ENCODE peak calls at places on chromosomes 4 and X, in ten cellular contexts. One of them, this sample, is unnamed.

GRCh38 chrX:3577551-3577950 is 135.9 kb downstream of the PRKX start:
- DNase-seq in naive thymus-derived CD4-positive, alpha-beta T cell: no peak
- DNase-seq in aorta: no peak
- DNase-seq in tibial nerve: no peak
- DNase-seq in upper lobe of right lung: no peak
- DNase-seq in heart left ventricle: no peak
- DNase-seq in heart right ventricle: no peak
- DNase-seq in gastrocnemius medialis: no peak
- DNase-seq in PC-3: no peak
- DNase-seq in psoas muscle: no peak
- DNase-seq in this sample: no peak

GRCh38 chr4:81565137-81565870 is 93.6 kb upstream of the RASGEF1B start:
- DNase-seq in tibial nerve: peak; percentile 68
- DNase-seq in gastrocnemius medialis: peak; percentile 41
- DNase-seq in naive thymus-derived CD4-positive, alpha-beta T cell: no peak
- DNase-seq in PC-3: peak; percentile 23
- DNase-seq in heart right ventricle: peak; percentile 88
- DNase-seq in upper lobe of right lung: peak; percentile 89
- DNase-seq in psoas muscle: peak; percentile 80
- DNase-seq in heart left ventricle: peak; percentile 90
- DNase-seq in aorta: peak; percentile 90
- DNase-seq in this sample: peak; percentile 89

GRCh38 chr4:84971319-84971932 is 4.9 kb upstream of the WDFY3 start:
- DNase-seq in heart right ventricle: no peak
- DNase-seq in PC-3: peak; percentile 59
- DNase-seq in aorta: no peak
- DNase-seq in gastrocnemius medialis: no peak
- DNase-seq in heart left ventricle: no peak
- DNase-seq in psoas muscle: no peak
- DNase-seq in naive thymus-derived CD4-positive, alpha-beta T cell: no peak
- DNase-seq in tibial nerve: no peak
- DNase-seq in upper lobe of right lung: no peak
- DNase-seq in this sample: no peak

GRCh38 chr4:102501176-102501634 is at the start of gene NFKB1:
- DNase-seq in upper lobe of right lung: peak; percentile 87
- DNase-seq in PC-3: peak; percentile 61
- DNase-seq in heart right ventricle: peak; percentile 77
- DNase-seq in naive thymus-derived CD4-positive, alpha-beta T cell: peak; percentile 79
- DNase-seq in heart left ventricle: peak; percentile 84
- DNase-seq in aorta: peak; percentile 86
- DNase-seq in gastrocnemius medialis: peak; percentile 37
- DNase-seq in tibial nerve: peak; percentile 67
- DNase-seq in psoas muscle: peak; percentile 63
- DNase-seq in this sample: peak; percentile 80

GRCh38 chr4:2946812-2947600 is 16.2 kb downstream of the NOP14 start:
- DNase-seq in naive thymus-derived CD4-positive, alpha-beta T cell: no peak
- DNase-seq in psoas muscle: no peak
- DNase-seq in aorta: no peak
- DNase-seq in upper lobe of right lung: no peak
- DNase-seq in gastrocnemius medialis: no peak
- DNase-seq in PC-3: no peak
- DNase-seq in heart right ventricle: no peak
- DNase-seq in heart left ventricle: no peak
- DNase-seq in tibial nerve: no peak
- DNase-seq in this sample: no peak

GRCh38 chr4:138401330-138401729 is 159.2 kb upstream of the SLC7A11 start:
- DNase-seq in upper lobe of right lung: no peak
- DNase-seq in PC-3: no peak
- DNase-seq in psoas muscle: peak; percentile 15
- DNase-seq in tibial nerve: no peak
- DNase-seq in gastrocnemius medialis: no peak
- DNase-seq in naive thymus-derived CD4-positive, alpha-beta T cell: no peak
- DNase-seq in heart right ventricle: peak; percentile 33
- DNase-seq in aorta: peak; percentile 73
- DNase-seq in heart left ventricle: peak; percentile 67
- DNase-seq in this sample: no peak

GRCh38 chrX:1452497-1453389 is at the start of gene ASMTL:
- DNase-seq in psoas muscle: peak; percentile 99
- DNase-seq in PC-3: peak; percentile 96
- DNase-seq in aorta: peak; percentile 100
- DNase-seq in tibial nerve: peak; percentile 100
- DNase-seq in heart left ventricle: peak; percentile 100
- DNase-seq in upper lobe of right lung: peak; percentile 99
- DNase-seq in naive thymus-derived CD4-positive, alpha-beta T cell: peak; percentile 100
- DNase-seq in gastrocnemius medialis: peak; percentile 100
- DNase-seq in heart right ventricle: peak; percentile 100
- DNase-seq in this sample: peak; percentile 100

GRCh38 chr4:80500593-80500992 is 165.1 kb downstream of the CFAP299 start:
- DNase-seq in tibial nerve: no peak
- DNase-seq in aorta: no peak
- DNase-seq in PC-3: no peak
- DNase-seq in heart right ventricle: no peak
- DNase-seq in heart left ventricle: no peak
- DNase-seq in naive thymus-derived CD4-positive, alpha-beta T cell: peak; percentile 70
- DNase-seq in gastrocnemius medialis: no peak
- DNase-seq in psoas muscle: no peak
- DNase-seq in upper lobe of right lung: no peak
- DNase-seq in this sample: no peak

GRCh38 chr4:149914521-149915115 is 99.0 kb upstream of the IQCM start:
- DNase-seq in PC-3: peak; percentile 66
- DNase-seq in upper lobe of right lung: no peak
- DNase-seq in naive thymus-derived CD4-positive, alpha-beta T cell: no peak
- DNase-seq in psoas muscle: no peak
- DNase-seq in aorta: no peak
- DNase-seq in heart right ventricle: peak; percentile 28
- DNase-seq in heart left ventricle: no peak
- DNase-seq in tibial nerve: peak; percentile 9
- DNase-seq in gastrocnemius medialis: no peak
- DNase-seq in this sample: no peak

GRCh38 chr4:182975806-182976205 is 58.6 kb upstream of the DCTD start:
- DNase-seq in upper lobe of right lung: no peak
- DNase-seq in psoas muscle: no peak
- DNase-seq in tibial nerve: no peak
- DNase-seq in aorta: no peak
- DNase-seq in PC-3: peak; percentile 85
- DNase-seq in naive thymus-derived CD4-positive, alpha-beta T cell: no peak
- DNase-seq in gastrocnemius medialis: no peak
- DNase-seq in heart left ventricle: no peak
- DNase-seq in heart right ventricle: no peak
- DNase-seq in this sample: no peak

GRCh38 chr4:169437299-169438047 is 166.7 kb upstream of the SH3RF1 start:
- DNase-seq in tibial nerve: no peak
- DNase-seq in aorta: no peak
- DNase-seq in psoas muscle: no peak
- DNase-seq in gastrocnemius medialis: no peak
- DNase-seq in naive thymus-derived CD4-positive, alpha-beta T cell: no peak
- DNase-seq in heart left ventricle: no peak
- DNase-seq in PC-3: no peak
- DNase-seq in heart right ventricle: no peak
- DNase-seq in upper lobe of right lung: no peak
- DNase-seq in this sample: no peak

GRCh38 chrX:47540754-47541538 is 20.1 kb upstream of the ARAF start:
- DNase-seq in heart left ventricle: peak; percentile 63
- DNase-seq in heart right ventricle: peak; percentile 85
- DNase-seq in aorta: peak; percentile 77
- DNase-seq in tibial nerve: peak; percentile 70
- DNase-seq in psoas muscle: peak; percentile 55
- DNase-seq in naive thymus-derived CD4-positive, alpha-beta T cell: no peak
- DNase-seq in gastrocnemius medialis: peak; percentile 80
- DNase-seq in PC-3: peak; percentile 89
- DNase-seq in upper lobe of right lung: peak; percentile 77
- DNase-seq in this sample: peak; percentile 89

GRCh38 chr4:135185256-135185655 is 983.7 kb upstream of the PABPC4L start:
- DNase-seq in heart right ventricle: no peak
- DNase-seq in heart left ventricle: no peak
- DNase-seq in PC-3: no peak
- DNase-seq in upper lobe of right lung: no peak
- DNase-seq in psoas muscle: no peak
- DNase-seq in naive thymus-derived CD4-positive, alpha-beta T cell: no peak
- DNase-seq in gastrocnemius medialis: no peak
- DNase-seq in aorta: no peak
- DNase-seq in tibial nerve: no peak
- DNase-seq in this sample: no peak
- H3K4me3 ChIP-seq in heart right ventricle: no peak overlapping the region
- H3K4me3 ChIP-seq in heart left ventricle: no peak overlapping the region
- H3K4me3 ChIP-seq in PC-3: no peak overlapping the region
- H3K4me3 ChIP-seq in upper lobe of right lung: no peak overlapping the region
- H3K4me3 ChIP-seq in psoas muscle: no peak overlapping the region
- H3K4me3 ChIP-seq in naive thymus-derived CD4-positive, alpha-beta T cell: no peak overlapping the region
- H3K4me3 ChIP-seq in gastrocnemius medialis: no peak overlapping the region
- H3K4me3 ChIP-seq in aorta: no peak overlapping the region
- H3K4me3 ChIP-seq in tibial nerve: no peak overlapping the region
- H3K4me3 ChIP-seq in this sample: no peak overlapping the region

GRCh38 chr4:118765399-118765798 is 70.5 kb downstream of the SEC24D start:
- DNase-seq in gastrocnemius medialis: peak; percentile 27
- DNase-seq in heart left ventricle: no peak
- DNase-seq in aorta: no peak
- DNase-seq in PC-3: peak; percentile 82
- DNase-seq in psoas muscle: no peak
- DNase-seq in upper lobe of right lung: no peak
- DNase-seq in naive thymus-derived CD4-positive, alpha-beta T cell: no peak
- DNase-seq in tibial nerve: peak; percentile 35
- DNase-seq in heart right ventricle: peak; percentile 38
- DNase-seq in this sample: no peak
- H3K27ac ChIP-seq in gastrocnemius medialis: peak overlapping the region; percentile 74
- H3K27ac ChIP-seq in heart left ventricle: peak overlapping the region; percentile 64
- H3K27ac ChIP-seq in aorta: peak overlapping the region; percentile 82
- H3K27ac ChIP-seq in PC-3: peak overlapping the region; percentile 5
- H3K27ac ChIP-seq in psoas muscle: peak overlapping the region; percentile 51
- H3K27ac ChIP-seq in upper lobe of right lung: no peak overlapping the region
- H3K27ac ChIP-seq in naive thymus-derived CD4-positive, alpha-beta T cell: no peak overlapping the region
- H3K27ac ChIP-seq in tibial nerve: no peak overlapping the region
- H3K27ac ChIP-seq in heart right ventricle: peak overlapping the region; percentile 60
- H3K27ac ChIP-seq in this sample: peak overlapping the region; percentile 84

GRCh38 chrX:153549807-153550206 is 32.4 kb downstream of the ATP2B3 start:
- DNase-seq in gastrocnemius medialis: no peak
- DNase-seq in tibial nerve: no peak
- DNase-seq in psoas muscle: no peak
- DNase-seq in PC-3: no peak
- DNase-seq in heart left ventricle: no peak
- DNase-seq in aorta: no peak
- DNase-seq in upper lobe of right lung: no peak
- DNase-seq in heart right ventricle: no peak
- DNase-seq in naive thymus-derived CD4-positive, alpha-beta T cell: no peak
- DNase-seq in this sample: no peak

GRCh38 chrX:153546386-153546785 is 28.9 kb downstream of the ATP2B3 start:
- DNase-seq in gastrocnemius medialis: no peak
- DNase-seq in heart right ventricle: no peak
- DNase-seq in upper lobe of right lung: no peak
- DNase-seq in aorta: no peak
- DNase-seq in heart left ventricle: no peak
- DNase-seq in tibial nerve: no peak
- DNase-seq in naive thymus-derived CD4-positive, alpha-beta T cell: no peak
- DNase-seq in PC-3: no peak
- DNase-seq in psoas muscle: no peak
- DNase-seq in this sample: no peak

GRCh38 chrX:153554519-153555167 is 37.2 kb downstream of the ATP2B3 start:
- DNase-seq in PC-3: peak; percentile 61
- DNase-seq in heart left ventricle: peak; percentile 81
- DNase-seq in heart right ventricle: peak; percentile 48
- DNase-seq in tibial nerve: peak; percentile 41
- DNase-seq in upper lobe of right lung: peak; percentile 73
- DNase-seq in naive thymus-derived CD4-positive, alpha-beta T cell: peak; percentile 57
- DNase-seq in aorta: peak; percentile 87
- DNase-seq in psoas muscle: peak; percentile 67
- DNase-seq in gastrocnemius medialis: peak; percentile 23
- DNase-seq in this sample: peak; percentile 51

GRCh38 chrX:153549231-153549630 is 31.8 kb downstream of the ATP2B3 start:
- DNase-seq in psoas muscle: no peak
- DNase-seq in heart left ventricle: no peak
- DNase-seq in heart right ventricle: no peak
- DNase-seq in aorta: no peak
- DNase-seq in tibial nerve: no peak
- DNase-seq in gastrocnemius medialis: no peak
- DNase-seq in PC-3: no peak
- DNase-seq in upper lobe of right lung: no peak
- DNase-seq in naive thymus-derived CD4-positive, alpha-beta T cell: no peak
- DNase-seq in this sample: no peak

DNA sequence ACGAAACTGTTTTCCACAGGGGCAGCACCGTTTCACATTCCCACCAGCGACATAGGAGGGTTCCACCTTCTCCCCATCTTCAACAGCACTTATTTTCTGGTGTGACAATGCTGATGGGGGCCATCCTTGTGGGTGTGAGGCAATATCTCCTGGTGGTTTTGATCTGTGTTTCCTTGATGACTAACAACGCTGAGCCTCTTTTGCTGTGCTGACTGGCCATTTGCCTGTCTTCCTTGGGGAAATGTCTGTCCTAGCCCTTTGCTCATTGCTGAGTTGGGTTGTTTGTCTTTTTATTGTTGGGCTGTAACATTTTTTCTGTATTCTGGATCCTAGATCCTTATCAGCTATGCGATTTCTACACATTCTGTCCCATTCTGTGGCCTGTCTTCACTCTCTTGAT is 33.7 kb downstream of the ATP2B3 start:
- DNase-seq in tibial nerve: no peak
- DNase-seq in heart right ventricle: no peak
- DNase-seq in PC-3: no peak
- DNase-seq in heart left ventricle: no peak
- DNase-seq in aorta: no peak
- DNase-seq in psoas muscle: no peak
- DNase-seq in gastrocnemius medialis: no peak
- DNase-seq in naive thymus-derived CD4-positive, alpha-beta T cell: no peak
- DNase-seq in upper lobe of right lung: no peak
- DNase-seq in this sample: no peak
- H3K9me3 ChIP-seq in tibial nerve: no peaks in the 10 kb centered on the region
- H3K9me3 ChIP-seq in heart right ventricle: no peaks in the 10 kb centered on the region
- H3K9me3 ChIP-seq in PC-3: no peaks in the 10 kb centered on the region
- H3K9me3 ChIP-seq in heart left ventricle: no peaks in the 10 kb centered on the region
- H3K9me3 ChIP-seq in aorta: no peaks in the 10 kb centered on the region
- H3K9me3 ChIP-seq in psoas muscle: no peaks in the 10 kb centered on the region
- H3K9me3 ChIP-seq in gastrocnemius medialis: no peaks in the 10 kb centered on the region
- H3K9me3 ChIP-seq in naive thymus-derived CD4-positive, alpha-beta T cell: no peaks in the 10 kb centered on the region
- H3K9me3 ChIP-seq in upper lobe of right lung: no peaks in the 10 kb centered on the region
- H3K9me3 ChIP-seq in this sample: no peaks in the 10 kb centered on the region

GRCh38 chr4:54658321-54659093 is 750 bp downstream of the KIT start:
- DNase-seq in heart right ventricle: peak; percentile 47
- DNase-seq in heart left ventricle: peak; percentile 75
- DNase-seq in psoas muscle: peak; percentile 52
- DNase-seq in PC-3: peak; percentile 36
- DNase-seq in gastrocnemius medialis: no peak
- DNase-seq in upper lobe of right lung: peak; percentile 72
- DNase-seq in naive thymus-derived CD4-positive, alpha-beta T cell: no peak
- DNase-seq in aorta: peak; percentile 85
- DNase-seq in tibial nerve: peak; percentile 10
- DNase-seq in this sample: peak; percentile 43
- H3K4me3 ChIP-seq in heart right ventricle: peak overlapping the region; percentile 45
- H3K4me3 ChIP-seq in heart left ventricle: peak overlapping the region; percentile 58
- H3K4me3 ChIP-seq in psoas muscle: peak overlapping the region; percentile 69
- H3K4me3 ChIP-seq in PC-3: peak overlapping the region; percentile 60
- H3K4me3 ChIP-seq in gastrocnemius medialis: peak overlapping the region; percentile 67
- H3K4me3 ChIP-seq in upper lobe of right lung: peak overlapping the region; percentile 60
- H3K4me3 ChIP-seq in naive thymus-derived CD4-positive, alpha-beta T cell: peak overlapping the region; percentile 33
- H3K4me3 ChIP-seq in aorta: peak overlapping the region; percentile 63
- H3K4me3 ChIP-seq in tibial nerve: peak overlapping the region; percentile 48
- H3K4me3 ChIP-seq in this sample: peak overlapping the region; percentile 65

DNA sequence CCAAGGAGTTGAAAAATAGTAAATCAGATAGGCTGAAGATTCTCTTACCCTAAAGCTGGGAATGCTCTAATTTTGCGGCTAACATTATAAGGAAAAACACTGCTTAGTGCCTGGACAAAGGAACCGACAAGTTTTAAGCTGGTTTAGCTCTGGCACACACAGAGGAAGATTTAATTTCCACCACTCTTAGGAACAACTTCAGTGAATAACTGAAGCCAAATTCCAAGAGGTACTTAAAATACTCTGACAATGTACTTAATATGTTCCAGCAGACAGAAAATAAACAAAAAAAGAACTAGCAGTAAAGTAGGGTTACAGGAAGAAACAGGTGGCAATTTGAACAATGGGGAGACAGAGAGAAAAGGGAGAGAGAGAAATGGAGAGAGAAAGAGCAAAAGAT is 340.8 kb upstream of the NDST4 start:
- DNase-seq in tibial nerve: no peak
- DNase-seq in aorta: no peak
- DNase-seq in heart right ventricle: no peak
- DNase-seq in naive thymus-derived CD4-positive, alpha-beta T cell: no peak
- DNase-seq in upper lobe of right lung: no peak
- DNase-seq in gastrocnemius medialis: no peak
- DNase-seq in heart left ventricle: no peak
- DNase-seq in psoas muscle: no peak
- DNase-seq in PC-3: no peak
- DNase-seq in this sample: no peak
- H3K27ac ChIP-seq in tibial nerve: no peak overlapping the region
- H3K27ac ChIP-seq in aorta: no peak overlapping the region
- H3K27ac ChIP-seq in heart right ventricle: no peak overlapping the region
- H3K27ac ChIP-seq in naive thymus-derived CD4-positive, alpha-beta T cell: no peak overlapping the region
- H3K27ac ChIP-seq in upper lobe of right lung: no peak overlapping the region
- H3K27ac ChIP-seq in gastrocnemius medialis: no peak overlapping the region
- H3K27ac ChIP-seq in heart left ventricle: no peak overlapping the region
- H3K27ac ChIP-seq in psoas muscle: no peak overlapping the region
- H3K27ac ChIP-seq in PC-3: no peak overlapping the region
- H3K27ac ChIP-seq in this sample: peak overlapping the region; percentile 42

This sample was measured in tibial artery.